ENCODE peak calls at places on chromosome 17, in nine cellular contexts. G, J, S, O, U, W, T, E and Y are unnamed samples.

GRCh38 chr17:50396261-50397110 is 837 bp downstream of the LRRC59 start:
- DNase-seq in W (peak; percentile 85), T (peak; percentile 94), S (no peak), G (no peak), O (no peak), U (peak; percentile 38), J (peak; percentile 85), E (peak; percentile 19), Y (peak; percentile 85)

GRCh38 chr17:8628609-8629169 is 1.8 kb downstream of the MYH10 start:
- DNase-seq in U (no peak), E (no peak), S (no peak), J (peak; percentile 47), W (no peak), T (no peak), O (no peak), G (no peak), Y (no peak)

GRCh38 chr17:75383842-75384195 is 21.7 kb downstream of the GRB2 start:
- DNase-seq in O (no peak), E (no peak), W (no peak), S (no peak), J (no peak), U (no peak), T (no peak), G (no peak), Y (no peak)

GRCh38 chr17:2347805-2348685 is 10.7 kb downstream of the SGSM2 start:
- DNase-seq in G (no peak), W (peak; percentile 62), O (no peak), T (peak; percentile 71), S (no peak), U (peak; percentile 92), E (no peak), J (peak; percentile 63), Y (peak; percentile 78)

GRCh38 chr17:82216301-82217119 is 3.9 kb upstream of the CCDC57 start:
- DNase-seq in O (peak; percentile 61), W (peak; percentile 91), U (peak; percentile 75), E (peak; percentile 57), S (peak; percentile 66), J (peak; percentile 87), G (no peak), T (peak; percentile 91), Y (peak; percentile 46)

GRCh38 chr17:21001111-21001812 is 41.5 kb downstream of the USP22 start:
- DNase-seq in E (no peak), O (no peak), U (no peak), W (peak; percentile 8), S (no peak), T (peak; percentile 24), G (no peak), J (no peak), Y (no peak)

GRCh38 chr17:4538236-4539002 is 16.8 kb downstream of the MYBBP1A start:
- DNase-seq in U (no peak), E (no peak), T (no peak), O (no peak), G (no peak), S (no peak), J (no peak), W (no peak), Y (no peak)

GRCh38 chr17:43467981-43468541 is 15.7 kb upstream of the DHX8 start:
- DNase-seq in O (no peak), W (no peak), T (no peak), U (no peak), S (no peak), E (peak; percentile 59), G (no peak), J (peak; percentile 88), Y (no peak)

GRCh38 chr17:81008140-81008539 is 16.5 kb downstream of the CHMP6 start:
- DNase-seq in W (no peak), G (no peak), T (no peak), J (no peak), E (no peak), O (no peak), S (no peak), U (no peak), Y (no peak)

GRCh38 chr17:74380086-74380958 is 13.0 kb downstream of the GPR142 start:
- DNase-seq in T (no peak), U (no peak), E (no peak), J (no peak), O (no peak), S (no peak), G (no peak), W (peak; percentile 39), Y (peak; percentile 88)

GRCh38 chr17:79981661-79982101 is 54.0 kb downstream of the TBC1D16 start:
- DNase-seq in S (no peak), O (no peak), W (peak; percentile 3), T (peak; percentile 18), J (no peak), U (no peak), G (no peak), E (no peak), Y (no peak)

GRCh38 chr17:50274142-50274944 is at the start of gene TMEM92:
- DNase-seq in U (no peak), T (no peak), E (no peak), S (no peak), O (no peak), G (no peak), W (peak; percentile 36), J (no peak), Y (peak; percentile 94)

DNA sequence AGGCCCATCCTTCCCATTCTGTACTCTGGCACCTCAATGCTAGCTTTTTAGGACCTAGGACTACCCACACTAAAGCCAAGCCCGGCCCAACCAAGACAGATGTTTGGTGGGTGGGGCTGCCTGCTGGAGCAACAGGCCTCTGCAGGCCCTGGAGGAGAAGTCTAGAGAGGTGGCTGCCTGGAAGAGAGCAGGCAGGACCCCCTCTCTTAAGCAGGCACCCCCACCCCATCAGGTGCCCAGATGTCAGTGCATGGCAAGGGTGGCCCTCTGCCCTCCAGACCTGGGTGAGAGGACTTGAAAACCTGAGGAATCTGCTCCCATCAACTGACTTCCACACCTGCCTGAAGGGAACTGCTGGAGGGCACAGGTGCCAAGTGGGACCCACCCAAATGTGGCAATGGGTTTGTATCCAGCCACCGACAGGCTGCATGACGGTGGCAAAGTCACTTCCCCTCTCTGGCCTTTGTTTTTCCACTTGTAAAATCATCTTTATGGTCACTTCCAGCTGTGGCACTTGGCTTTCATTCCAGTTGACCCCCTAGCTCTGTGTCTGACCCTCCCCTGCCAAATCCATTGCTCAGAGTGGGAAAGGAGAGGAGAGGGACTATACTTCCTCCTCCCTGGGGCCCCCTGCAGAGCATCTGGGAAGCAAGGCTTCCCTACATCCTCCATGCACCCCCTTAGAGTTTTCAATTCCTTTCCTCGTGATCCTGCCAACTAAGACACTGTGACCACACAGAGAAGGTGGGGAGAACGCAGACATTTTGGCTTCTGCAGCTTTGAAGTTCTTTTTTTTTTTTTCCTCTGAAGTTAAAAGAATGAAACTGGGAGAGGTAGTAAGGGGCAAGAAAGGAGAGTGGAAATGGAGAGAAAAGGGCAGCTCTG is 1.6 kb upstream of the STAT5A start:
- DNase-seq in T (peak; percentile 30), W (peak; percentile 13), G (no peak), U (no peak), J (no peak), O (peak; percentile 34), S (peak; percentile 55), E (peak; percentile 50), Y (no peak)
- H3K4me3 ChIP-seq in T (no peak overlapping the region), W (no peak overlapping the region), G (no peak overlapping the region), U (no peak overlapping the region), J (peak overlapping the region; percentile 22), O (peak overlapping the region; percentile 61), S (peak overlapping the region; percentile 71), E (peak overlapping the region; percentile 72), Y (no peak overlapping the region)

GRCh38 chr17:1206016-1206787 is 26.4 kb upstream of the ABR start:
- DNase-seq in J (no peak), W (no peak), U (no peak), E (peak; percentile 57), S (no peak), O (no peak), T (no peak), G (peak; percentile 11), Y (no peak)
- H3K4me3 ChIP-seq in J (no peak overlapping the region), W (no peak overlapping the region), U (no peak overlapping the region), E (no peak overlapping the region), S (no peak overlapping the region), O (no peak overlapping the region), T (no peak overlapping the region), G (no peak overlapping the region), Y (no peak overlapping the region)

GRCh38 chr17:76397687-76398522 is 13.5 kb downstream of the SPHK1 start:
- DNase-seq in T (peak; percentile 95), W (peak; percentile 89), E (peak; percentile 99), G (peak; percentile 88), O (peak; percentile 91), S (peak; percentile 86), U (peak; percentile 80), J (peak; percentile 88), Y (peak; percentile 88)

GRCh38 chr17:76395980-76396379 is 11.6 kb downstream of the SPHK1 start:
- DNase-seq in S (no peak), T (no peak), U (no peak), E (no peak), G (no peak), J (no peak), W (no peak), O (peak; percentile 9), Y (peak; percentile 93)

GRCh38 chr17:76399175-76400172 is 15.1 kb downstream of the SPHK1 start:
- DNase-seq in U (no peak), W (no peak), O (no peak), S (no peak), T (no peak), G (no peak), E (no peak), J (no peak), Y (no peak)

GRCh38 chr17:76398523-76399174 is 14.2 kb downstream of the SPHK1 start:
- DNase-seq in O (no peak), J (no peak), W (no peak), E (no peak), G (no peak), S (no peak), U (no peak), T (no peak), Y (no peak)

GRCh38 chr17:76397184-76397583 is 12.8 kb downstream of the SPHK1 start:
- DNase-seq in E (no peak), J (no peak), T (no peak), G (no peak), O (no peak), S (no peak), U (no peak), W (no peak), Y (no peak)
- H3K4me3 ChIP-seq in E (no peak overlapping the region), J (no peak overlapping the region), T (no peak overlapping the region), G (no peak overlapping the region), O (no peak overlapping the region), S (no peak overlapping the region), U (no peak overlapping the region), W (no peak overlapping the region), Y (no peak overlapping the region)

GRCh38 chr17:61403846-61404701 is 4.4 kb downstream of the TBX2 start:
- DNase-seq in U (no peak), S (no peak), G (no peak), E (no peak), T (no peak), O (no peak), J (peak; percentile 30), W (no peak), Y (no peak)

GRCh38 chr17:61405686-61406542 is 6.3 kb downstream of the TBX2 start:
- DNase-seq in S (peak; percentile 13), J (no peak), U (no peak), W (peak; percentile 11), G (no peak), T (peak; percentile 23), O (no peak), E (no peak), Y (no peak)

GRCh38 chr17:61402978-61403845 is 3.6 kb downstream of the TBX2 start:
- DNase-seq in U (no peak), E (no peak), W (no peak), J (peak; percentile 36), S (no peak), O (no peak), G (no peak), T (no peak), Y (no peak)

GRCh38 chr17:61405047-61405685 is 5.5 kb downstream of the TBX2 start:
- DNase-seq in E (no peak), W (peak; percentile 11), O (no peak), S (no peak), U (no peak), G (no peak), J (no peak), T (no peak), Y (no peak)

GRCh38 chr17:61404702-61405046 is 5.0 kb downstream of the TBX2 start:
- DNase-seq in G (no peak), S (no peak), W (no peak), E (no peak), T (no peak), J (no peak), U (no peak), O (no peak), Y (no peak)
- H3K4me3 ChIP-seq in G (no peak overlapping the region), S (peak overlapping the region; percentile 77), W (no peak overlapping the region), E (peak overlapping the region; percentile 25), T (no peak overlapping the region), J (peak overlapping the region; percentile 10), U (no peak overlapping the region), O (peak overlapping the region; percentile 66), Y (peak overlapping the region; percentile 11)